ENCODE peak calls at places on chromosomes 4 and X, in six cellular contexts. S, A, X, R, B and U are unnamed samples.

GRCh38 chrX:39493168-39493567 is 604.6 kb downstream of the BCOR start:
- DNase-seq in S (no peak), A (no peak), X (no peak), R (no peak), B (no peak), U (no peak)

GRCh38 chr4:91936301-91936700 is 367.5 kb upstream of the GRID2 start:
- DNase-seq in S (no peak), A (no peak), X (no peak), R (no peak), B (no peak), U (no peak)

GRCh38 chrX:23786268-23786815 is 3.4 kb downstream of the SAT1 start:
- DNase-seq in S (no peak), A (no peak), X (no peak), R (no peak), B (no peak), U (no peak)

GRCh38 chr4:105057370-105058096 is 89.1 kb upstream of the TET2 start:
- DNase-seq in S (no peak), A (no peak), X (no peak), R (no peak), B (no peak), U (no peak)

GRCh38 chrX:130539721-130540321 is 138.0 kb downstream of the RBMX2 start:
- DNase-seq in S (peak), A (peak), X (peak), R (peak), B (peak), U (no peak)

GRCh38 chr4:125389713-125390112 is 75.0 kb downstream of the FAT4 start:
- DNase-seq in S (peak), A (no peak), X (no peak), R (peak), B (no peak), U (no peak)

GRCh38 chr4:2243682-2244380 is 1.9 kb upstream of the HAUS3 start:
- DNase-seq in S (no peak), A (peak), X (peak), R (no peak), B (peak), U (no peak)

GRCh38 chr4:20773144-20773997 is 73.1 kb downstream of the PACRGL start:
- DNase-seq in S (peak), A (peak), X (peak), R (peak), B (peak), U (no peak)

GRCh38 chrX:119118780-119119395 is 8.7 kb downstream of the KIAA1210 start:
- DNase-seq in S (peak), A (peak), X (peak), R (peak), B (peak), U (peak)

GRCh38 chr4:1137063-1137771 is 23.9 kb upstream of the RNF212 start:
- DNase-seq in S (no peak), A (no peak), X (no peak), R (no peak), B (no peak), U (no peak)

GRCh38 chr4:14023036-14023435 is 395.5 kb upstream of the BOD1L1 start:
- DNase-seq in S (no peak), A (no peak), X (no peak), R (no peak), B (no peak), U (no peak)

GRCh38 chr4:174170906-174171305 is 112.6 kb downstream of the FBXO8 start:
- DNase-seq in S (no peak), A (no peak), X (no peak), R (no peak), B (no peak), U (no peak)

GRCh38 chr4:150181536-150181935 is 103.3 kb downstream of the DCLK2 start:
- DNase-seq in S (no peak), A (no peak), X (no peak), R (no peak), B (no peak), U (no peak)

GRCh38 chr4:23875317-23875716 is 14.5 kb downstream of the PPARGC1A start:
- DNase-seq in S (no peak), A (no peak), X (no peak), R (no peak), B (no peak), U (no peak)

GRCh38 chrX:124098089-124098488 is 136.6 kb downstream of the STAG2 start:
- DNase-seq in S (peak), A (no peak), X (no peak), R (peak), B (no peak), U (no peak)

GRCh38 chrX:107731831-107732502 is 43.6 kb downstream of the TSC22D3 start:
- DNase-seq in S (peak), A (peak), X (no peak), R (no peak), B (no peak), U (no peak)

GRCh38 chr4:63296773-63297172 is 1112.5 kb downstream of the TECRL start:
- DNase-seq in S (no peak), A (no peak), X (no peak), R (no peak), B (no peak), U (no peak)

GRCh38 chr4:187944179-187944578 is 51.4 kb upstream of the ZFP42 start:
- DNase-seq in S (no peak), A (no peak), X (no peak), R (no peak), B (no peak), U (no peak)

GRCh38 chr4:143513314-143514211 is at the start of gene SMARCA5:
- DNase-seq in S (peak), A (peak), X (peak), R (peak), B (peak), U (peak)
- TF ChIP-seq CTCF in S (no peak), A (no peak), X (no peak), R (no peak), B (no peak), U (no peak)

DNA sequence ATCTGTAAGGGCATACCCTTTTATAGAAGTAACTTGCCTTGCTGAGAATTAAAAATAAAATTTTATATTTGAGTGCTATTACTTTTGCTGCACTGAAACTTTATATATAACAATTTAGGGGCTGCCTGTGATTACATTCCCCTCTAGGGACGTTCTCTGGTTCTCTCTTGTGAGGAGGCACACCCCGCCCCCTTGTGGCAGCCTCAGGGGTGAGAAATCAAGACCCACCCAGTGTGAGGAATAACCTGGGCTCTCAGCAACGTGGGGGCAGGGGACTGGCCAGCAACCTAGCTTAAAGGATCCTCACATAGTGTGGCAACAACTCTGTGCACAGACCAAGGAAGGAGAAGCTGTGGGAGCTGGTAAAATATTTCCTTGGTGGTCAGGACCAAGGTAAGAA is 43.7 kb downstream of the MAGEA9 start:
- DNase-seq in S (no peak), A (peak), X (peak), R (no peak), B (no peak), U (no peak)
- TF ChIP-seq CTCF in S (no peak), A (no peak), X (peak), R (peak), B (peak), U (no peak)

DNA sequence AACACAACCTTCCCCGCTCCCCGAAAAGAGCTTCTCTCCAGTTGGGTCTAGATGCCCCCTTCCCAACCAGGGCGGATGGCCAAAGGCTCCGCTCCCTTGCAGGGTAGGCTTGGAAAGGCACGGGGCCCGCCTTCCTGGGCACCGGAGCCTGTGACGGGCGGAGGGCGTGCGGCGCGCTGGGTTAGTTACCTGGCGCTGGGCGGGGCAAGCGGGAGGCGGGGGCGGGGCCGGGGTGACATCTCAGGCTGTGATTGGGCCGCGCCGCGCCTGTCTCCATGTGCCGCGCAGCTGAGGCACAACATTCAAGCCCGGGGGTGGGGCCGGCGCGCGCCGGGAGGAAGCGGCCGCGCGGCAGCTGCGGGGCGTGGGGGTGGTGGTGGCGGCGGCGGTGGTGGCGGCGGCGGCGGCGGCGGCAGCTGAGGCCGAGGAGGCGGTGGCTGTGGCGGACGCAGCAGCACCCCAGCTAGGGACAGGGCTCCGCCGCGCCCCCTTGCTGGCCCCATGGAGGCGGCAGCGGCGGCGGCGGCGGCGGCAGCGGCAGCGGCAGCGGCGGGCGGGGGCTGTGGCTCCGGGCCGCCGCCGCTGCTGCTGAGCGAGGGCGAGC is at the start of gene REPS2:
- DNase-seq in S (peak), A (peak), X (peak), R (peak), B (peak), U (peak)
- TF ChIP-seq CTCF in S (no peak), A (no peak), X (no peak), R (no peak), B (peak), U (no peak)

GRCh38 chrX:46306103-46306502 is 239.1 kb downstream of the ZNF674 start:
- DNase-seq in S (no peak), A (no peak), X (no peak), R (no peak), B (no peak), U (no peak)

GRCh38 chrX:46308106-46308505 is 237.1 kb downstream of the ZNF674 start:
- DNase-seq in S (no peak), A (no peak), X (no peak), R (no peak), B (no peak), U (no peak)

GRCh38 chrX:46305431-46305830 is 239.8 kb downstream of the ZNF674 start:
- DNase-seq in S (no peak), A (no peak), X (no peak), R (no peak), B (no peak), U (no peak)

GRCh38 chrX:46311581-46312120 is 233.6 kb downstream of the ZNF674 start:
- DNase-seq in S (no peak), A (no peak), X (no peak), R (no peak), B (no peak), U (no peak)

DNA sequence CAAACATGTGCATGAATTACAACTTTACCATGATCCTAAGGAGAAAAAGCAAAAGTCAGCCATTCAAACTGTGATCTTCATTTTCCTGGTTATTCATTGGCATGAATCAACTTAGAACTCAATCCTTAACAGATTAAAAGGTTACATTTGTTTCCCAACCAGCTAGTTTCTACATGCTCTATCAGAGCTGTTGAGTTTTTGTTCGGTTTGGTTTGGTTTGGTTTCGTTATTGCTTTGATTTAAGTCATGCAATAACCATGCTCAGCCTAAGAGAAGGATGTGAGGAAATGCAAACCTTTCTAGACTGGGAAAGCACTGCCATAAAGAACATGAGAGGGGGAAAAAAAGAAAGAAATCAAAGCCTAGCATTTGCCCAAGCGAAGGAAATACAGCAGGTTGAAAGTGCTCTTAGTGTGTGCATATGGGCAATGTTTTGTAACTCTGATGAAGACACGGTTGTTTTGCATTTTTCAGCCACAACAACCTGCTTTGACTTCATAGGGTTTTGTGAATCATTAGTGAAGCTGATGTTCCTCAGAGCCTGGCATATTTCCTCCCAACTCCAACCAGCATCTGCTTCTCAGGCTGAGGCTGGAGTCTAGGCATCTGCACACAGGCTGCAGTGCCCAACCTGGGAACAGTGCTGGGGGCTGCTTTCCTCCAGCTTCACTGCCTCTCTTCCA is 234.3 kb downstream of the ZNF674 start:
- DNase-seq in S (no peak), A (no peak), X (no peak), R (no peak), B (no peak), U (no peak)
- TF ChIP-seq CTCF in S (no peak), A (no peak), X (no peak), R (no peak), B (no peak), U (no peak)

GRCh38 chr4:42715807-42716482 is 59.0 kb upstream of the ATP8A1 start:
- DNase-seq in S (no peak), A (no peak), X (no peak), R (no peak), B (no peak), U (no peak)

GRCh38 chr4:42710761-42711160 is 53.9 kb upstream of the ATP8A1 start:
- DNase-seq in S (no peak), A (no peak), X (no peak), R (no peak), B (no peak), U (no peak)

GRCh38 chr4:42710329-42710728 is 53.4 kb upstream of the ATP8A1 start:
- DNase-seq in S (no peak), A (no peak), X (no peak), R (no peak), B (no peak), U (no peak)

GRCh38 chr4:42712854-42713253 is 55.9 kb upstream of the ATP8A1 start:
- DNase-seq in S (no peak), A (no peak), X (no peak), R (no peak), B (no peak), U (no peak)

DNA sequence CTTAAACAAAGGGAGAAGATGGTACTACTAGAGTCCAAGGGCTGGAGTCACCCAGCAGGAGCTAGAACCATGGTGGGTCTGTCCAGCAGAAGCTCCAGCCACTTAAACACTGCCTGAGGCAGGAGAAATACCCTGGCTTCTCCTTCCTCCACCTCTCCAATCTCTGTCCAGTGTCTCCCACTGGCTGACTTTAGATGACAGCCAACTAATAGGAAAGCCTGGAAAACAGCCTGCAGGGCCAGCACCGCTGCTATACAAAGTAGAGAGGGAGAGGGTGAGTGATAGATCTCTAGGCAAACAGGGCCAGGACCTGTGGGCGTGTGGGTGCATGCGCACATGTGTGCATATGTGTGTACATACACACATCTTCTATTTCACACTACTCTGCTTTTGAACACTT is 56.5 kb upstream of the ATP8A1 start:
- DNase-seq in S (no peak), A (no peak), X (no peak), R (no peak), B (no peak), U (no peak)
- TF ChIP-seq CTCF in S (no peak), A (no peak), X (no peak), R (no peak), B (no peak), U (no peak)

DNA sequence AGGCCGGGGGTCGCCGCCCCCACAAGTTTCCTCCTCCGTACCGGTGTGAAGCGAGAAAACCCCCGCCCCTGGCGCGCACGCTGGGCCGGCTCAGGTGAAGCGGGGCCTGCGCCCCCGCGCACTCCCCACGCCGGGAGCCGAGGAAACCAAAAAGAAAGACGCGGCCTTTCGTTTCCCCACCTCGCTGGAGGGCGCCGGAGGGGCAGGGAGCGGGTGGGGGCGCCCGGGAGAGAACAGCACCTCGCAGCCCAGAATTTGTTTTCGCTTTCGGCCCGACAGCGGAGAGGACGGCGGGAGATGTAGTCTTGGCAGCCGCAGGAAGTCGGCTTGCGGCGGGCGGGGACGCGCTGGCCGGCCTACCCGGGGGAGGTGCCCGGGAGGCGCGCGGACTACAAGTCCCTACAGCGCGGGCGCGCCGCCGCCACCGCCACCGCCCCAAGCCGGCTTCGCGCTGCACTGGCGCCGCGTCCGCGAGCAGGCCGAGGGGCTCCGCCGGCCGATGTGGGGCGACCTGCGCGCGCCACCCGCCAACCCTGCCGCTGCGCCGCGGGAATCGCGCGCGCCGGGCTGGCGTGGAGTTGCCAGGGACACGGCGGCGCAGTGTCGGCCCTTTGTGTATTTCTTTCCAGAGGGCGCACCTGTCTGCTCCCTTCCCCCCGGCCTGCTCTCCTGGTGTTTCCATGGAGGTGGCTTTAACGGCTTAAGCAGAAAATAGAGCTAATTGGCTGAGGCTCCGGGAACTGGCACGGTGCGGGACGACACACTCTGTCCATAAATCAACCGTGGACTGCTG is at the start of gene OTUD4:
- DNase-seq in S (peak), A (peak), X (peak), R (peak), B (peak), U (peak)
- TF ChIP-seq CTCF in S (peak), A (no peak), X (no peak), R (peak), B (peak), U (no peak)

GRCh38 chr4:53866055-53866454 is 198.3 kb downstream of the CHIC2 start:
- DNase-seq in S (no peak), A (no peak), X (no peak), R (no peak), B (no peak), U (no peak)

GRCh38 chr4:53865031-53865430 is 199.4 kb downstream of the CHIC2 start:
- DNase-seq in S (no peak), A (no peak), X (no peak), R (no peak), B (no peak), U (no peak)

GRCh38 chr4:53863731-53864130 is 200.7 kb downstream of the CHIC2 start:
- DNase-seq in S (no peak), A (no peak), X (no peak), R (no peak), B (no peak), U (no peak)

GRCh38 chr4:53861856-53862610 is 202.4 kb downstream of the CHIC2 start:
- DNase-seq in S (no peak), A (no peak), X (no peak), R (peak), B (no peak), U (no peak)

DNA sequence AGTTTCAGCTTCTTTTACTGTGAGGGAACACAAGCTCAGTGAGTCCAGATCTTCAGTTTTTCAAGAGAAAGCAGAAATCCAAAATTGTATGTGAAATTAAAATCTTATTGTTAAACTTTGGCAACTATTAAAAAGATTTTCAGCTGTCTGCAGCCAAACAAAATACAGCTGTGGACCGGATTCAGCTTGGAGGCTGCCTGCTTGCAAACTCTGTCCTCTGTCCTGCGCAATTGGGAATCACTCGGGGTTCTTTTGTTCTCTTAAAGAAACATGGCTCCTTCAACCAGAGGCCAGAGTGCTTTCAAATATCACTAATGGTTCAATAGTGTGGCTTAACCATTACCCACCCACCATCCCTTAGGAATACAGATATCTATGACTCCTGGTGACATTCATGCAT is 201.2 kb downstream of the CHIC2 start:
- DNase-seq in S (no peak), A (no peak), X (no peak), R (peak), B (no peak), U (no peak)
- TF ChIP-seq CTCF in S (no peak), A (no peak), X (no peak), R (no peak), B (no peak), U (no peak)